ENCODE peak calls at places on chromosome 6, in four cellular contexts. S, Y, Z and V are unnamed samples. For H3K4me1, the result is how much of the 10 kb centered on the place peaks cover.

GRCh38 chr6:23446394-23447001 is 679.5 kb upstream of the NRSN1 start:
- DNase-seq in S (no peak), Y (peak), Z (no peak), V (peak)

GRCh38 chr6:80769101-80769500 is 662.6 kb downstream of the BCKDHB start:
- DNase-seq in S (no peak), Y (no peak), Z (no peak), V (no peak)

GRCh38 chr6:89154131-89154530 is 8.3 kb downstream of the PM20D2 start:
- DNase-seq in Z (no peak), Y (no peak), S (no peak), V (no peak)

GRCh38 chr6:132369526-132369925 is 31.7 kb downstream of the MOXD1 start:
- DNase-seq in Z (no peak), S (no peak), Y (no peak), V (peak)

GRCh38 chr6:142746524-142746923 is 198.5 kb downstream of the HIVEP2 start:
- DNase-seq in Z (no peak), S (peak), Y (peak), V (peak)

GRCh38 chr6:71419217-71419953 is 130.8 kb downstream of the OGFRL1 start:
- DNase-seq in Y (no peak), Z (no peak), S (peak), V (peak)

GRCh38 chr6:100512203-100512862 is 47.6 kb upstream of the SIM1 start:
- DNase-seq in Z (no peak), Y (no peak), S (no peak), V (peak)

GRCh38 chr6:3285732-3286131 is 27.0 kb downstream of the PSMG4 start:
- DNase-seq in Z (no peak), Y (no peak), S (peak), V (no peak)

GRCh38 chr6:168214586-168215104 is 104.9 kb downstream of the DACT2 start:
- DNase-seq in Y (no peak), Z (no peak), S (peak), V (no peak)

GRCh38 chr6:28137458-28138020 is 4.1 kb upstream of the ZKSCAN8 start:
- DNase-seq in Z (no peak), S (no peak), Y (no peak), V (peak)

GRCh38 chr6:36724514-36725385 is 27.1 kb downstream of the RAB44 start:
- DNase-seq in Z (peak), S (peak), Y (peak), V (peak)

GRCh38 chr6:36110053-36110452 is 20.3 kb upstream of the MAPK13 start:
- DNase-seq in S (no peak), Y (no peak), Z (no peak), V (no peak)

GRCh38 chr6:11143394-11144371 is 32.2 kb upstream of the ERVFRD-1 start:
- DNase-seq in Z (peak), S (no peak), Y (no peak), V (no peak)

GRCh38 chr6:130148181-130148580 is 74.6 kb downstream of the SAMD3 start:
- DNase-seq in Z (no peak), S (peak), Y (no peak), V (no peak)

GRCh38 chr6:27146706-27147507 is 100.6 kb upstream of the PRSS16 start:
- DNase-seq in Z (peak), S (peak), Y (peak), V (peak)

GRCh38 chr6:14601490-14601889 is 483.9 kb downstream of the CD83 start:
- DNase-seq in Y (peak), S (no peak), Z (no peak), V (no peak)

GRCh38 chr6:73695619-73696421 is at the start of gene CD109:
- DNase-seq in Z (peak), S (peak), Y (peak), V (peak)

GRCh38 chr6:168725821-168726220 is 284.8 kb downstream of the SMOC2 start:
- DNase-seq in Z (no peak), S (no peak), Y (no peak), V (no peak)

GRCh38 chr6:163405412-163406309 is 8.9 kb upstream of the QKI start:
- DNase-seq in S (peak), Y (peak), Z (peak), V (peak)

GRCh38 chr6:35663447-35664235 is 25.1 kb downstream of the FKBP5 start:
- DNase-seq in S (no peak), Z (no peak), Y (no peak), V (peak)

GRCh38 chr6:54198134-54198533 is 86.9 kb downstream of the MLIP start:
- DNase-seq in Y (no peak), S (no peak), Z (no peak), V (peak)

GRCh38 chr6:4608361-4609115 is 167.7 kb upstream of the CDYL start:
- DNase-seq in S (no peak), Y (no peak), Z (no peak), V (no peak)

GRCh38 chr6:159086033-159086618 is 41.3 kb upstream of the TAGAP start:
- DNase-seq in Y (no peak), Z (no peak), S (peak), V (no peak)

GRCh38 chr6:13795041-13795748 is 19.2 kb downstream of the MCUR1 start:
- DNase-seq in Z (peak), S (peak), Y (peak), V (peak)

GRCh38 chr6:144969873-144970272 is 684.7 kb downstream of the UTRN start:
- DNase-seq in Y (no peak), Z (no peak), S (no peak), V (no peak)

GRCh38 chr6:67676892-67677291 is 958.2 kb upstream of the ADGRB3 start:
- DNase-seq in S (no peak), Z (no peak), Y (no peak), V (no peak)

GRCh38 chr6:165577556-165577955 is 85.5 kb downstream of the PDE10A start:
- DNase-seq in S (no peak), Z (no peak), Y (no peak), V (no peak)

GRCh38 chr6:101114703-101115102 is 233.6 kb upstream of the ASCC3 start:
- DNase-seq in Z (no peak), S (no peak), Y (peak), V (peak)

GRCh38 chr6:147267658-147268057 is 63.4 kb downstream of the STXBP5 start:
- DNase-seq in S (no peak), Z (no peak), Y (no peak), V (no peak)

GRCh38 chr6:149419696-149420404 is 19.8 kb downstream of the SUMO4 start:
- DNase-seq in Y (no peak), S (no peak), Z (no peak), V (no peak)

DNA sequence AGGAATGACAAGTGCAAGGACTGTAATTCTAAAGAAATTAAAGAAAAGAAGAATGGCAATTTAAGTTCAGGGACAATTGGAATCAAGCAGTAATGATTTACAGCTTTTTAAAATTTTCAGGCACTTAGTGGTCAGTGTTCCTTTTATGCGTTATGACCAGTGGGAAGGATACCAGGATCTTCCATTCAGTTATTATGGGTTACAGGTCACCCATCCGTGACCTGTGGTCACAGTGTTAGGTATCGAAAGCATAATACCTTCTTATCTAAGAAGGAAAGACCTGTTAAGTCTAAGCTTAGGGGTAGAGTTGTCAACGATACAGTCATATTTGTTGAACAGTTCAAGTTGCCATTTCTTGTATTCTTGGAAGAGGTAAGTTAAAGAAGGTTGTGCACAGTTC is 253.8 kb downstream of the LAMA2 start:
- DNase-seq in Y (no peak), Z (no peak), S (no peak), V (no peak)
- H3K4me1 ChIP-seq in Y (under half), Z (under half), S (under half), V (under half)

GRCh38 chr6:15905488-15906392 is 223.1 kb upstream of the MYLIP start:
- DNase-seq in Y (no peak), S (no peak), Z (no peak), V (peak)
- H3K4me1 ChIP-seq in Y (under half), S (under half), Z (under half), V (under half)

GRCh38 chr6:30685977-30686907 is at the start of gene PPP1R18:
- DNase-seq in Z (peak), S (no peak), Y (peak), V (peak)

GRCh38 chr6:30688569-30688968 is 2.1 kb upstream of the PPP1R18 start:
- DNase-seq in S (no peak), Y (no peak), Z (no peak), V (no peak)

GRCh38 chr6:30685157-30685976 is 1.1 kb downstream of the PPP1R18 start:
- DNase-seq in Z (no peak), Y (no peak), S (peak), V (no peak)

GRCh38 chr6:30687659-30688431 is 1.4 kb upstream of the PPP1R18 start:
- DNase-seq in Z (no peak), S (no peak), Y (peak), V (peak)

GRCh38 chr6:30686908-30687658 is 638 bp upstream of the PPP1R18 start:
- DNase-seq in Z (peak), Y (peak), S (peak), V (peak)
- H3K4me1 ChIP-seq in Z (under half), Y (under half), S (under half), V (half or more)

GRCh38 chr6:1066449-1066848 is 245.4 kb upstream of the FOXQ1 start:
- DNase-seq in Y (no peak), S (peak), Z (no peak), V (no peak)

GRCh38 chr6:1070085-1070521 is 241.8 kb upstream of the FOXQ1 start:
- DNase-seq in Z (no peak), Y (no peak), S (no peak), V (peak)

GRCh38 chr6:1068905-1069304 is 243.0 kb upstream of the FOXQ1 start:
- DNase-seq in Y (no peak), Z (no peak), S (no peak), V (no peak)

GRCh38 chr6:1067346-1067745 is 244.6 kb upstream of the FOXQ1 start:
- DNase-seq in Z (no peak), S (no peak), Y (no peak), V (no peak)

DNA sequence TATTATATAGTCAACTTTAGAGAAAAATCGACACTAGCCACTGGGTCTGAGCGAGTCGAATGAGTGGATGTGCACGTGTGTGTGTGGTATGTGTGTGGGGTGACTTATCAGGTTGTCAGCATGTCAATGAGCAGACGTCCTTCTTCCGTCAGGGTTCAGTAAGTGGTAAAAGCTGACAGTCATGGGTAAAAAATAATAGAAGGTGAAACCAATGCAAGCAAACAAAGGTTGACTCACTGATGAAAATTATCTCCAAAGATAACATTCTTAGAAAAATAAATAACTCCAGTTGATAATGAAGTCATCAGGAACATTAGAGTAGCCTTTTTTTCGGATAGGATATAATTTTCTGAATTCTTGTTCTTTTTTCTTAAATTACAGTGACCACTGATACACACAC is 243.8 kb upstream of the FOXQ1 start:
- DNase-seq in S (no peak), Z (no peak), Y (no peak), V (no peak)
- H3K4me1 ChIP-seq in S (under half), Z (under half), Y (under half), V (under half)

GRCh38 chr6:42783876-42784738 is 2.3 kb downstream of the BICRAL start:
- DNase-seq in S (no peak), Z (no peak), Y (no peak), V (no peak)
- H3K4me1 ChIP-seq in S (under half), Z (under half), Y (under half), V (under half)